ENCODE peak calls at places on chromosomes 7 and 10, in ten cellular contexts. T is K562, B is epithelial cell of esophagus, C is IMR-90, V is Peyer's patch, F is HCT116, W is gastrocnemius medialis, J is transverse colon, U is GM06990, R is HFF-Myc. Y is an unnamed sample.

GRCh38 chr7:143205560-143206293 is 16.1 kb upstream of the TAS2R40 start:
- DNase-seq in C (no peak), J (peak), W (no peak), T (no peak), U (no peak), V (peak), B (no peak), R (no peak), F (no peak), Y (peak)

GRCh38 chr10:31864834-31865518 is 63.7 kb downstream of the ARHGAP12 start:
- DNase-seq in J (no peak), T (no peak), V (no peak), B (no peak), F (no peak), U (no peak), C (peak), W (no peak), R (peak), Y (no peak)

GRCh38 chr7:6513541-6513940 is 37.7 kb downstream of the GRID2IP start:
- DNase-seq in B (no peak), R (no peak), T (no peak), V (no peak), C (no peak), W (no peak), J (no peak), U (no peak), F (no peak), Y (no peak)

GRCh38 chr10:59793924-59794323 is 40.7 kb upstream of the MRLN start:
- DNase-seq in J (no peak), R (no peak), C (no peak), U (no peak), B (no peak), F (no peak), T (no peak), W (no peak), V (no peak), Y (no peak)

GRCh38 chr10:18743926-18744325 is 84.7 kb downstream of the ARL5B start:
- DNase-seq in T (no peak), R (no peak), B (no peak), J (no peak), W (no peak), C (no peak), F (no peak), V (no peak), U (no peak), Y (no peak)

GRCh38 chr7:139321071-139321745 is 19.9 kb upstream of the FMC1 start:
- DNase-seq in C (peak), J (no peak), B (peak), W (no peak), T (peak), U (peak), F (no peak), R (no peak), V (no peak), Y (peak)

GRCh38 chr10:110336111-110336721 is 31.5 kb upstream of the SMNDC1 start:
- DNase-seq in R (peak), F (no peak), V (no peak), T (no peak), B (peak), J (no peak), U (no peak), C (peak), W (peak), Y (peak)

GRCh38 chr7:38021892-38022291 is 101.5 kb downstream of the EPDR1 start:
- DNase-seq in F (no peak), C (no peak), T (no peak), J (no peak), R (no peak), B (no peak), U (no peak), W (no peak), V (no peak), Y (no peak)

GRCh38 chr7:95578299-95578855 is 17.9 kb downstream of the PDK4 start:
- DNase-seq in U (no peak), J (no peak), T (no peak), W (no peak), F (no peak), C (no peak), V (no peak), B (no peak), R (no peak), Y (no peak)

GRCh38 chr10:111739160-111739712 is 444.3 kb downstream of the GPAM start:
- DNase-seq in T (no peak), V (no peak), C (no peak), F (no peak), B (no peak), R (no peak), W (no peak), U (no peak), J (no peak), Y (no peak)

GRCh38 chr7:157711353-157711888 is 374.6 kb downstream of the DNAJB6 start:
- DNase-seq in W (no peak), T (no peak), F (no peak), C (no peak), V (no peak), J (no peak), R (no peak), U (no peak), B (no peak), Y (no peak)

GRCh38 chr10:63129888-63130287 is 3.2 kb upstream of the NRBF2 start:
- DNase-seq in B (no peak), T (no peak), C (no peak), W (no peak), R (no peak), U (no peak), J (no peak), V (no peak), F (no peak), Y (no peak)

GRCh38 chr7:116258734-116259133 is 48.4 kb downstream of the TES start:
- DNase-seq in U (no peak), T (peak), F (peak), J (no peak), W (no peak), R (no peak), V (no peak), B (peak), C (peak), Y (peak)

GRCh38 chr7:114789942-114790341 is 132.0 kb upstream of the MDFIC start:
- DNase-seq in F (no peak), T (no peak), V (no peak), W (no peak), C (peak), J (no peak), R (peak), U (no peak), B (peak), Y (peak)

GRCh38 chr10:93061594-93062498 is 1.2 kb downstream of the CYP26C1 start:
- DNase-seq in F (no peak), J (no peak), R (no peak), T (no peak), B (peak), W (no peak), V (no peak), C (peak), U (no peak), Y (no peak)

GRCh38 chr10:35127289-35127891 is 744 bp downstream of the CREM start:
- DNase-seq in C (peak), U (peak), T (peak), V (peak), F (no peak), J (peak), R (no peak), W (peak), B (peak), Y (peak)

GRCh38 chr7:66348959-66349358 is 143.8 kb downstream of the TPST1 start:
- DNase-seq in C (no peak), B (peak), R (no peak), U (no peak), F (no peak), W (no peak), T (no peak), J (no peak), V (no peak), Y (no peak)

GRCh38 chr7:133912916-133913697 is 214.0 kb upstream of the LRGUK start:
- DNase-seq in U (no peak), R (peak), C (peak), W (no peak), J (no peak), T (no peak), V (no peak), F (no peak), B (peak), Y (peak)

GRCh38 chr7:51344406-51344805 is 27.8 kb upstream of the COBL start:
- DNase-seq in W (no peak), B (peak), T (no peak), R (no peak), F (no peak), U (no peak), J (no peak), V (no peak), C (no peak), Y (no peak)

GRCh38 chr10:96222441-96222840 is 48.9 kb downstream of the BLNK start:
- DNase-seq in U (no peak), V (no peak), W (no peak), J (no peak), F (no peak), B (no peak), R (no peak), T (no peak), C (no peak), Y (no peak)

GRCh38 chr10:58486821-58487220 is 25.9 kb upstream of the BICC1 start:
- DNase-seq in V (no peak), U (no peak), B (peak), J (no peak), C (peak), R (no peak), W (no peak), F (no peak), T (no peak), Y (peak)

GRCh38 chr10:70265032-70265689 is 18.6 kb downstream of the NPFFR1 start:
- DNase-seq in C (no peak), J (no peak), V (no peak), B (peak), R (no peak), T (peak), W (no peak), F (peak), U (no peak), Y (no peak)

GRCh38 chr10:121313119-121313858 is 285.0 kb downstream of the FGFR2 start:
- DNase-seq in U (no peak), J (no peak), B (peak), T (no peak), W (no peak), F (no peak), V (no peak), R (no peak), C (no peak), Y (no peak)

GRCh38 chr7:17535776-17536175 is 237.3 kb downstream of the AHR start:
- DNase-seq in F (no peak), R (no peak), W (no peak), B (peak), U (no peak), C (peak), J (no peak), T (no peak), V (no peak), Y (peak)

GRCh38 chr7:131000873-131001272 is 266.9 kb upstream of the KLF14 start:
- DNase-seq in F (no peak), T (no peak), W (no peak), J (no peak), U (no peak), R (no peak), B (no peak), V (no peak), C (no peak), Y (no peak)

GRCh38 chr7:80324032-80324431 is 187.8 kb downstream of the GNAT3 start:
- DNase-seq in J (no peak), B (peak), F (no peak), T (no peak), U (no peak), W (no peak), V (no peak), C (peak), R (peak), Y (peak)

GRCh38 chr10:60978287-60979115 is 34.5 kb upstream of the RHOBTB1 start:
- DNase-seq in J (no peak), V (no peak), U (no peak), T (peak), B (peak), C (peak), F (peak), R (no peak), W (no peak), Y (no peak)

GRCh38 chr7:46512901-46513431 is 591.9 kb upstream of the IGFBP3 start:
- DNase-seq in V (no peak), W (no peak), R (peak), U (no peak), T (no peak), F (no peak), C (peak), B (no peak), J (no peak), Y (no peak)

GRCh38 chr10:122531261-122531660 is 29.3 kb upstream of the DMBT1 start:
- DNase-seq in C (no peak), T (no peak), W (no peak), J (no peak), B (no peak), V (no peak), F (no peak), R (no peak), U (no peak), Y (no peak)

GRCh38 chr10:24310104-24310503 is 101.2 kb downstream of the KIAA1217 start:
- DNase-seq in V (no peak), W (peak), J (no peak), R (no peak), T (no peak), C (no peak), F (no peak), B (peak), U (no peak), Y (no peak)

DNA sequence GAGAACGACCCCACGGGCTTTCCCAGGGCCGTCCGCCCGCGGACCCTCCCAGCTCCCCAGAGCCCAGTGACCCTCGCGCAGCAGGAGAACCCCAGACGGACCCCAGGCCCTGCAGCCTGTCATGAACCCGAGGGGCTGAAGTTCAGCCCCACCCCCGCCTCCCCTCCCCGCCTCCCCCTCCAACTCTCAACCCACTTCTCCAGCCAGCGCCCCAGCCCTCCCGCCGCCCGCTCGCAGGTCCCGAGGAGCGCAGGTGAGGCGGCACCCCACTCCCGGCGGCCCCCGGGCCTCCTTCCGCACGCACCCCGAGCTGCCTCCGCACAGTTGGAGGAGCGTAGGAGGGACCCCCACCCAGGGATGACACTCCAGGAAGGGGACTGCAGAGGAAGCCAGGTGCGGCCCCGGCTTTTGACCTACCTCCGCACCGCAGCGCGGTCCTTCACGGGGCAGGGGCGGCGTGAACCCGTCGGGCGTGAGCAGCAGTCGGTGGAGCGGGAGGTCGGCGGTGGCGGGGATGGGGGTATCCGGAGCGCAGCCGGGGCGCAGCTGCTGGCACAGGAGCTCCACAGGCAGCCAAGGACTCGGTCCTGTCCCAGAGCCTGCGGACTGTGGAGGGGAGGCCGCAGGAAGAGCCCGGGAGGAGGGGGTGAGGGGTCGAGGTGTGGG is at the start of gene TMEM176A:
- DNase-seq in C (no peak), U (no peak), R (no peak), T (no peak), J (peak), V (no peak), W (no peak), F (no peak), B (no peak), Y (no peak)
- H3K4me3 ChIP-seq in C (peak), U (no peak), R (no peak), T (no peak), J (peak), V (peak), W (peak), F (no peak), B (no peak), Y (no peak)

GRCh38 chr7:35755711-35756110 is 45.1 kb upstream of the SEPTIN7 start:
- DNase-seq in V (no peak), R (no peak), T (no peak), C (no peak), F (no peak), W (no peak), U (no peak), B (no peak), J (no peak), Y (no peak)

GRCh38 chr7:35760082-35760770 is 40.6 kb upstream of the SEPTIN7 start:
- DNase-seq in C (peak), U (no peak), T (no peak), V (no peak), W (no peak), J (no peak), B (no peak), F (no peak), R (no peak), Y (peak)

GRCh38 chr7:35757574-35757973 is 43.3 kb upstream of the SEPTIN7 start:
- DNase-seq in T (no peak), J (no peak), C (no peak), B (no peak), R (no peak), F (no peak), U (no peak), V (no peak), W (no peak), Y (no peak)

GRCh38 chr7:35754741-35755140 is 46.1 kb upstream of the SEPTIN7 start:
- DNase-seq in J (no peak), R (no peak), B (no peak), U (no peak), F (no peak), V (no peak), W (no peak), T (no peak), C (peak), Y (no peak)

DNA sequence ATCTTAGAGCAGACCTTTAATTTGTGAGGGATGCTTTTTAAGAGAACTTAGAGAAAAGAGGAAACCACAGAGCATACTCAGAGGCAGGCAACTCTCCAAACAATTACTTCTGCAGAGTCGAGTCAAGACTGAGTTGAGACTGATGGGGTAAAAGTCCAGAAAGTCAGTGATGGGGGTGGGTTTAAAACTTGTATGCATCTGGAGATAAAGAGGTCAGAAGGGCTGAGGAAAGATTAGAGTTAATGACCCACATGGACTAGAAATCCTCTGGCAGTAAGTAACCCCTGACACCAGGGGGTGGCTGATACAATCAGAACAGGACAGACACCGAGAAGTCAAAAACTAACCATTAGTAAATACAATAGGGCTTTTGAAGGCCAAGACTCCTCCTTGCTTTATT is 42.4 kb upstream of the SEPTIN7 start:
- DNase-seq in V (no peak), U (no peak), R (no peak), F (no peak), B (no peak), J (no peak), W (no peak), C (no peak), T (peak), Y (no peak)
- TF ChIP-seq CTCF in V (no peak), U (peak), R (no peak), F (no peak), B (no peak), J (no peak), W (no peak), C (no peak), T (peak), Y (no peak)

GRCh38 chr7:63925626-63926460 is 72.8 kb upstream of the ZNF722 start:
- DNase-seq in C (no peak), W (peak), T (peak), R (no peak), J (peak), F (no peak), V (peak), B (peak), U (peak), Y (peak)
- H3K4me3 ChIP-seq in C (no peak), W (peak), T (peak), R (no peak), J (no peak), F (no peak), V (peak), B (peak), U (peak), Y (peak)

GRCh38 chr10:103888113-103888841 is 29.7 kb downstream of the STN1 start:
- DNase-seq in W (peak), T (peak), V (no peak), B (peak), J (peak), R (no peak), F (peak), U (peak), C (peak), Y (peak)
- TF ChIP-seq CTCF in W (peak), T (peak), V (peak), B (peak), J (peak), R (peak), F (peak), U (peak), C (peak), Y (peak)

GRCh38 chr10:8049874-8050560 is 4.5 kb upstream of the GATA3 start:
- DNase-seq in W (no peak), R (no peak), C (no peak), F (no peak), J (no peak), V (no peak), T (no peak), U (no peak), B (peak), Y (no peak)
- H3K4me3 ChIP-seq in W (peak), R (peak), C (no peak), F (no peak), J (no peak), V (peak), T (no peak), U (peak), B (peak), Y (peak)

GRCh38 chr7:108094375-108094774 is 35.8 kb downstream of the LAMB4 start:
- DNase-seq in V (no peak), U (no peak), J (no peak), B (no peak), R (peak), F (no peak), W (no peak), T (no peak), C (peak), Y (peak)

GRCh38 chr7:108099650-108100049 is 30.5 kb downstream of the LAMB4 start:
- DNase-seq in B (peak), C (peak), F (no peak), U (no peak), V (no peak), R (no peak), W (no peak), T (no peak), J (no peak), Y (peak)

GRCh38 chr7:108096996-108097395 is 33.2 kb downstream of the LAMB4 start:
- DNase-seq in W (no peak), C (no peak), T (no peak), J (no peak), V (no peak), U (no peak), B (no peak), F (no peak), R (no peak), Y (no peak)

GRCh38 chr7:108094933-108095710 is 35.0 kb downstream of the LAMB4 start:
- DNase-seq in W (no peak), R (peak), U (no peak), T (no peak), F (no peak), J (peak), V (no peak), C (peak), B (peak), Y (peak)

DNA sequence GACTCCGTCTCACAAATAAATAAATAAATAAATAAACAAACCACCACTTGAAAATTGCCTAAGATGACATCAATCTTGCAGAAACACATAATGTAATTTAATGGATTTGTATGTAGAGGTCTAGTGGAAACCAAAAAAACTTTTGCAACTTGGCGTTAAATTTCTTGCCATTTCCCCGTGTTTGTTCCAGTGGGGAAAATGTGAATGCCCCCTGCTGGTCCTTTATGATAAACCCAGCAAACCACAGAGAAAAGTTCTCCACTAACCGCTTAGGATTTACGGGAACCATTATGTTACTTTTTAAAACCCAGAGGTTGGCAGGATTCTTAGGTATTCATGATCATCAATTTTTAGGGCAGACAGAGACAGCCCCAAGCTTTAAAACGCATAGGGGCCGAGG is 32.5 kb downstream of the LAMB4 start:
- DNase-seq in B (peak), J (no peak), U (no peak), V (no peak), F (peak), R (no peak), C (no peak), T (peak), W (no peak), Y (no peak)
- TF ChIP-seq CTCF in B (peak), J (peak), U (peak), V (peak), F (peak), R (no peak), C (peak), T (peak), W (no peak), Y (peak)

DNA sequence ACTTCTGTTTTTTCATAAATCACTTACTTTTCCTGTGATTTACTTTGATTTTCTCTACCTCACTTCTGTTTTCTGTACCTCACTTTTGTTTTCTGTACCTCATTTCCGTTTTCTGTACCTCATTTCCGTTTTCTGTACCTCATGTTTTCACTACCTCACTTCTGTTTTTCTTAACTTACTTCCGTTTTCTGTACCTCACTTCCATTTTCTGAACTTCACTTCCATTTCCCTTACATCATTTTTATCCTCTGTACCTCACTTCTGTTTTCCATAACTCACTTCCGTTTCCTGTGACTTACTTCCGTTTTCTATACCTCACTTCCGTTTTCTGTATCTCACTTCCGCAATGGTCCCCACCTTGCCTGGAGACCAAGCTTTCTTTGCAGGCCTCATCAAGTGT is 491.9 kb upstream of the AKR1E2 start:
- DNase-seq in F (no peak), B (no peak), U (no peak), W (no peak), V (no peak), T (peak), R (no peak), J (no peak), C (no peak), Y (no peak)
- H3K4me3 ChIP-seq in F (no peak), B (no peak), U (no peak), W (no peak), V (no peak), T (no peak), R (no peak), J (no peak), C (no peak), Y (no peak)

GRCh38 chr10:117462424-117462792 is 80.1 kb upstream of the EMX2 start:
- DNase-seq in V (no peak), B (no peak), R (no peak), U (no peak), J (peak), T (peak), W (no peak), F (no peak), C (no peak), Y (peak)
- TF ChIP-seq CTCF in V (no peak), B (peak), R (peak), U (no peak), J (no peak), T (peak), W (no peak), F (peak), C (no peak), Y (peak)